ENCODE peak calls at places on chromosomes 2 and 18, in four cellular contexts. One of them, this sample, is unnamed.

GRCh38 chr2:201406077-201406662 is 45.1 kb downstream of the TRAK2 start:
- DNase-seq in mesenchymal stem cell: peak
- DNase-seq in trophoblast cell: no peak
- DNase-seq in H1: no peak
- DNase-seq in this sample: no peak

GRCh38 chr2:237923507-237924163 is 43.2 kb upstream of the UBE2F start:
- DNase-seq in H1: peak
- DNase-seq in trophoblast cell: peak
- DNase-seq in mesenchymal stem cell: peak
- DNase-seq in this sample: peak

GRCh38 chr2:132645176-132645575 is 24.8 kb downstream of the LYPD1 start:
- DNase-seq in mesenchymal stem cell: no peak
- DNase-seq in H1: no peak
- DNase-seq in trophoblast cell: no peak
- DNase-seq in this sample: no peak

GRCh38 chr2:188322569-188323531 is 31.2 kb downstream of the GULP1 start:
- DNase-seq in mesenchymal stem cell: peak
- DNase-seq in H1: no peak
- DNase-seq in trophoblast cell: no peak
- DNase-seq in this sample: no peak

GRCh38 chr2:209817818-209818420 is 46.3 kb downstream of the UNC80 start:
- DNase-seq in trophoblast cell: no peak
- DNase-seq in H1: no peak
- DNase-seq in mesenchymal stem cell: no peak
- DNase-seq in this sample: no peak

GRCh38 chr2:1591978-1592907 is 152.1 kb downstream of the PXDN start:
- DNase-seq in mesenchymal stem cell: peak
- DNase-seq in H1: peak
- DNase-seq in trophoblast cell: peak
- DNase-seq in this sample: peak

GRCh38 chr2:129885735-129886134 is 93.7 kb upstream of the RAB6C start:
- DNase-seq in mesenchymal stem cell: no peak
- DNase-seq in trophoblast cell: no peak
- DNase-seq in H1: no peak
- DNase-seq in this sample: no peak

GRCh38 chr2:126329152-126329551 is 326.8 kb upstream of the GYPC start:
- DNase-seq in H1: no peak
- DNase-seq in mesenchymal stem cell: no peak
- DNase-seq in trophoblast cell: no peak
- DNase-seq in this sample: no peak

GRCh38 chr2:32355976-32356734 is 668 bp upstream of the BIRC6 start:
- DNase-seq in mesenchymal stem cell: no peak
- DNase-seq in trophoblast cell: peak
- DNase-seq in H1: no peak
- DNase-seq in this sample: no peak

GRCh38 chr18:48851563-48851962 is 99.2 kb downstream of the SMAD7 start:
- DNase-seq in mesenchymal stem cell: peak
- DNase-seq in trophoblast cell: no peak
- DNase-seq in H1: no peak
- DNase-seq in this sample: no peak

GRCh38 chr2:75709297-75709696 is 1.4 kb downstream of the GCFC2 start:
- DNase-seq in mesenchymal stem cell: peak
- DNase-seq in H1: no peak
- DNase-seq in trophoblast cell: no peak
- DNase-seq in this sample: no peak

GRCh38 chr2:10361220-10361588 is 58.5 kb downstream of the HPCAL1 start:
- DNase-seq in trophoblast cell: peak
- DNase-seq in mesenchymal stem cell: no peak
- DNase-seq in H1: no peak
- DNase-seq in this sample: peak

GRCh38 chr2:60555066-60555793 is 1.8 kb upstream of the BCL11A start:
- DNase-seq in H1: peak
- DNase-seq in trophoblast cell: peak
- DNase-seq in mesenchymal stem cell: peak
- DNase-seq in this sample: no peak

GRCh38 chr2:86782748-86783147 is 8.0 kb downstream of the CD8A start:
- DNase-seq in mesenchymal stem cell: no peak
- DNase-seq in H1: no peak
- DNase-seq in trophoblast cell: no peak
- DNase-seq in this sample: no peak

GRCh38 chr18:74596959-74597661 is 560 bp upstream of the ZNF407 start:
- DNase-seq in H1: peak
- DNase-seq in trophoblast cell: peak
- DNase-seq in mesenchymal stem cell: peak
- DNase-seq in this sample: no peak

GRCh38 chr2:160256511-160256910 is 56.4 kb upstream of the ITGB6 start:
- DNase-seq in trophoblast cell: no peak
- DNase-seq in mesenchymal stem cell: no peak
- DNase-seq in H1: no peak
- DNase-seq in this sample: no peak
- H2AFZ ChIP-seq in trophoblast cell: no peak
- H2AFZ ChIP-seq in mesenchymal stem cell: no peak
- H2AFZ ChIP-seq in H1: no peak
- H2AFZ ChIP-seq in this sample: no peak

GRCh38 chr18:55509631-55510372 is 78.2 kb downstream of the TCF4 start:
- DNase-seq in mesenchymal stem cell: peak
- DNase-seq in trophoblast cell: peak
- DNase-seq in H1: no peak
- DNase-seq in this sample: no peak
- H3K4me3 ChIP-seq in mesenchymal stem cell: peak
- H3K4me3 ChIP-seq in trophoblast cell: no peak
- H3K4me3 ChIP-seq in H1: no peak
- H3K4me3 ChIP-seq in this sample: no peak

DNA sequence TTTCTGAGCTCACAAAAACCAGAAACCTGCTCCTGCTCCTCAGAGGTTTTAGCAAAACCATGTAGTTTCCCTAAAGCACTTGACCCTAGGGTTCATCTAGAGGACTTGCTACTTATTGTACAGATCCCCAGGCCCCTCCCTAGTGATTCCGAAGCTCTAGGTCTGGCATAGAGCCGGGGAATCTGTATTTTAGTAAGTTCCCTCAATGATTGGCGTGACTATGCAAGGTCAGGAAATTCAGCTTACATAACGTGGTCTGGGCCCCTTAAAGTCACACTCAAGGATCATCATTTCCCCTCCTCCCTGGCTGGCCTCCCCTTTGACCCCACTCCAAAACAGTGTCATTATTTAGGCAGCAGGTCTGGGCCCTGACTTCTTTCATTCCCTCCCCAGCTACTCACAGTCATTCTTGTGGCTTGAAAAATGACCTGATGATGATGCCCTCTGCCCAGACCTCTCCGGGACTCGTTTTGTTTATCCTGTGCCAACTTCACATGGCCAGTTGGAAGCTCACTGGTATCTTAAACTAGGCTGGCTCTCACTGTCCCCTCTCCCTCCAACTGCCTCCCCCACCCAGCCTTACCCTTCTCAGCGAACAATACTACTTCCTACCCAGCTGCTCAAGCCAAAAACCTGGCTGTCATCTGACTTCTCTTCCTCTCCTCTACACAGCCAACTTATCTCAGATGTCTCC is 35.9 kb downstream of the WDFY1 start:
- DNase-seq in mesenchymal stem cell: no peak
- DNase-seq in H1: no peak
- DNase-seq in trophoblast cell: no peak
- DNase-seq in this sample: no peak
- H2BK12ac ChIP-seq in mesenchymal stem cell: no peak
- H2BK12ac ChIP-seq in H1: no peak
- H2BK12ac ChIP-seq in trophoblast cell: no peak
- H2BK12ac ChIP-seq in this sample: no peak

GRCh38 chr2:171523339-171523931 is 1.2 kb downstream of the CYBRD1 start:
- DNase-seq in H1: peak
- DNase-seq in trophoblast cell: peak
- DNase-seq in mesenchymal stem cell: peak
- DNase-seq in this sample: peak

GRCh38 chr2:171521361-171522056 is 765 bp upstream of the CYBRD1 start:
- DNase-seq in H1: no peak
- DNase-seq in mesenchymal stem cell: no peak
- DNase-seq in trophoblast cell: no peak
- DNase-seq in this sample: no peak

GRCh38 chr2:171522057-171522803 is at the start of gene CYBRD1:
- DNase-seq in trophoblast cell: peak
- DNase-seq in mesenchymal stem cell: peak
- DNase-seq in H1: peak
- DNase-seq in this sample: peak

GRCh38 chr2:171523969-171524401 is 1.7 kb downstream of the CYBRD1 start:
- DNase-seq in H1: no peak
- DNase-seq in trophoblast cell: peak
- DNase-seq in mesenchymal stem cell: no peak
- DNase-seq in this sample: no peak

GRCh38 chr2:171522804-171523338 is 597 bp downstream of the CYBRD1 start:
- DNase-seq in H1: no peak
- DNase-seq in trophoblast cell: peak
- DNase-seq in mesenchymal stem cell: no peak
- DNase-seq in this sample: peak
- H2AFZ ChIP-seq in H1: peak
- H2AFZ ChIP-seq in trophoblast cell: peak
- H2AFZ ChIP-seq in mesenchymal stem cell: peak
- H2AFZ ChIP-seq in this sample: peak